ENCODE peak calls at places on chromosomes 1 and 21, in six cellular contexts. I is stimulated activated CD4-positive, alpha-beta T cell treated with anti-CD3 and anti-CD28 coated beads, Interleukin-15, amount 100 ng/mL, for 48 hours; Y is cardiac septum; N is CD4-positive, alpha-beta memory T cell; D is heart left ventricle; Q is activated CD8-positive, alpha-beta memory T cell treated with anti-CD3 and anti-CD28 coated beads for 4 hours. R is an unnamed sample.

GRCh38 chr1:217370757-217371156 is 260.1 kb downstream of the GPATCH2 start:
- DNase-seq in I (no peak), Y (no peak), N (no peak), D (no peak), Q (no peak), R (no peak)

GRCh38 chr1:187577625-187578024 is 748.9 kb downstream of the PLA2G4A start:
- DNase-seq in I (no peak), Y (no peak), N (no peak), D (no peak), Q (no peak), R (no peak)

GRCh38 chr1:98086796-98087195 is 166.0 kb upstream of the DPYD start:
- DNase-seq in I (no peak), Y (no peak), N (no peak), D (no peak), Q (no peak), R (no peak)

GRCh38 chr1:186272486-186272885 is 102.6 kb downstream of the TPR start:
- DNase-seq in I (no peak), Y (no peak), N (peak; percentile 19), D (no peak), Q (no peak), R (no peak)

GRCh38 chr1:184222561-184223157 is 164.2 kb upstream of the C1orf21 start:
- DNase-seq in I (no peak), Y (no peak), N (peak; percentile 26), D (no peak), Q (peak; percentile 10), R (peak; percentile 69)

GRCh38 chr1:70324683-70325082 is 29.8 kb downstream of the ANKRD13C start:
- DNase-seq in I (no peak), Y (no peak), N (no peak), D (no peak), Q (no peak), R (no peak)

GRCh38 chr1:209648931-209649776 is 3.1 kb downstream of the LAMB3 start:
- DNase-seq in I (no peak), Y (no peak), N (no peak), D (no peak), Q (no peak), R (no peak)

GRCh38 chr1:165914136-165914798 is 86.9 kb downstream of the UCK2 start:
- DNase-seq in I (no peak), Y (no peak), N (peak; percentile 69), D (no peak), Q (peak; percentile 38), R (peak; percentile 77)

GRCh38 chr1:54716299-54717047 is 812 bp downstream of the TTC4 start:
- DNase-seq in I (no peak), Y (no peak), N (no peak), D (no peak), Q (no peak), R (no peak)

GRCh38 chr1:114173704-114174103 is 20.0 kb upstream of the SYT6 start:
- DNase-seq in I (no peak), Y (no peak), N (no peak), D (no peak), Q (no peak), R (no peak)

GRCh38 chr21:38244885-38245869 is 11.6 kb upstream of the KCNJ15 start:
- DNase-seq in I (peak; percentile 56), Y (no peak), N (peak; percentile 59), D (no peak), Q (peak; percentile 19), R (peak; percentile 23)

GRCh38 chr1:154567386-154568164 is at the start of gene CHRNB2:
- DNase-seq in I (peak; percentile 27), Y (peak; percentile 83), N (peak; percentile 70), D (peak; percentile 81), Q (peak; percentile 22), R (peak; percentile 91)

GRCh38 chr1:13620825-13621224 is 37.2 kb downstream of the PDPN start:
- DNase-seq in I (no peak), Y (no peak), N (no peak), D (no peak), Q (no peak), R (no peak)

GRCh38 chr1:16986596-16987361 is 6.4 kb upstream of the MFAP2 start:
- DNase-seq in I (no peak), Y (no peak), N (no peak), D (no peak), Q (no peak), R (no peak)

GRCh38 chr1:32215629-32216505 is 6.3 kb downstream of the TMEM234 start:
- DNase-seq in I (no peak), Y (no peak), N (peak; percentile 56), D (no peak), Q (no peak), R (peak; percentile 73)

GRCh38 chr1:152013664-152014237 is 20.1 kb upstream of the S100A10 start:
- DNase-seq in I (no peak), Y (no peak), N (peak; percentile 31), D (no peak), Q (no peak), R (no peak)

GRCh38 chr1:54934869-54935268 is 45.6 kb upstream of the TMEM61 start:
- DNase-seq in I (no peak), Y (no peak), N (no peak), D (no peak), Q (no peak), R (no peak)

GRCh38 chr1:94927405-94928175 is 680 bp upstream of the CNN3 start:
- DNase-seq in I (no peak), Y (no peak), N (no peak), D (no peak), Q (no peak), R (no peak)

GRCh38 chr1:54788462-54788861 is 12.7 kb downstream of the TTC22 start:
- DNase-seq in I (no peak), Y (no peak), N (no peak), D (no peak), Q (no peak), R (no peak)

GRCh38 chr21:19844334-19844733 is 1153.9 kb upstream of the NCAM2 start:
- DNase-seq in I (no peak), Y (no peak), N (no peak), D (no peak), Q (no peak), R (no peak)

GRCh38 chr21:29299046-29299905 is 554 bp downstream of the BACH1 start:
- DNase-seq in I (peak; percentile 53), Y (peak; percentile 82), N (peak; percentile 70), D (peak; percentile 81), Q (peak; percentile 44), R (no peak)

GRCh38 chr1:217718873-217719272 is 87.7 kb downstream of the SPATA17 start:
- DNase-seq in I (no peak), Y (no peak), N (no peak), D (no peak), Q (no peak), R (no peak)

GRCh38 chr1:58754683-58755467 is 29.0 kb downstream of the JUN start:
- DNase-seq in I (no peak), Y (peak; percentile 82), N (peak; percentile 53), D (no peak), Q (no peak), R (no peak)

GRCh38 chr1:182699673-182700350 is 15.4 kb upstream of the RGS8 start:
- DNase-seq in I (no peak), Y (no peak), N (no peak), D (peak; percentile 64), Q (no peak), R (no peak)

GRCh38 chr1:79353224-79353623 is 346.7 kb upstream of the ADGRL4 start:
- DNase-seq in I (no peak), Y (no peak), N (no peak), D (no peak), Q (no peak), R (peak; percentile 15)